ENCODE peak calls at places on chromosomes 12 and 14, in four cellular contexts. One of them, this sample, is unnamed.

GRCh38 chr12:105580841-105581352 is 250.4 kb downstream of the C12orf75 start:
- DNase-seq in K562: no peak
- DNase-seq in HepG2: no peak
- DNase-seq in GM12878: no peak
- DNase-seq in this sample: no peak

GRCh38 chr12:129903092-129903945 is 506 bp downstream of the TMEM132D start:
- DNase-seq in K562: no peak
- DNase-seq in HepG2: no peak
- DNase-seq in GM12878: no peak
- DNase-seq in this sample: no peak

GRCh38 chr12:1373887-1374286 is 220.5 kb downstream of the FBXL14 start:
- DNase-seq in K562: no peak
- DNase-seq in HepG2: no peak
- DNase-seq in GM12878: no peak
- DNase-seq in this sample: no peak

GRCh38 chr12:103680591-103681065 is 93.6 kb downstream of the STAB2 start:
- DNase-seq in K562: peak
- DNase-seq in HepG2: no peak
- DNase-seq in GM12878: no peak
- DNase-seq in this sample: no peak

GRCh38 chr12:70606001-70606400 is 31.2 kb downstream of the PTPRB start:
- DNase-seq in K562: no peak
- DNase-seq in HepG2: peak
- DNase-seq in GM12878: no peak
- DNase-seq in this sample: no peak

GRCh38 chr14:37013116-37013515 is 159.3 kb downstream of the SLC25A21 start:
- DNase-seq in K562: no peak
- DNase-seq in HepG2: no peak
- DNase-seq in GM12878: no peak
- DNase-seq in this sample: no peak

GRCh38 chr12:5796171-5797091 is 148.6 kb downstream of the ANO2 start:
- DNase-seq in K562: peak
- DNase-seq in HepG2: peak
- DNase-seq in GM12878: no peak
- DNase-seq in this sample: peak

GRCh38 chr12:106247731-106248176 is at the start of gene CKAP4:
- DNase-seq in K562: peak
- DNase-seq in HepG2: peak
- DNase-seq in GM12878: no peak
- DNase-seq in this sample: peak

GRCh38 chr12:84779169-84779568 is 133.4 kb downstream of the SLC6A15 start:
- DNase-seq in K562: no peak
- DNase-seq in HepG2: no peak
- DNase-seq in GM12878: no peak
- DNase-seq in this sample: no peak

GRCh38 chr12:34398706-34399630 is 376.7 kb downstream of the ALG10 start:
- DNase-seq in K562: peak
- DNase-seq in HepG2: no peak
- DNase-seq in GM12878: no peak
- DNase-seq in this sample: no peak

GRCh38 chr14:87181288-87181687 is 811.7 kb downstream of the GALC start:
- DNase-seq in K562: no peak
- DNase-seq in HepG2: no peak
- DNase-seq in GM12878: no peak
- DNase-seq in this sample: no peak

GRCh38 chr14:23237772-23238594 is at the start of gene RNF212B:
- DNase-seq in K562: peak
- DNase-seq in HepG2: peak
- DNase-seq in GM12878: no peak
- DNase-seq in this sample: peak

GRCh38 chr12:19757317-19757877 is 318.1 kb downstream of the AEBP2 start:
- DNase-seq in K562: no peak
- DNase-seq in HepG2: no peak
- DNase-seq in GM12878: peak
- DNase-seq in this sample: peak

GRCh38 chr14:70188292-70188607 is 501 bp downstream of the SLC8A3 start:
- DNase-seq in K562: no peak
- DNase-seq in HepG2: no peak
- DNase-seq in GM12878: no peak
- DNase-seq in this sample: no peak

GRCh38 chr14:105092912-105093425 is 27.7 kb upstream of the GPR132 start:
- DNase-seq in K562: peak
- DNase-seq in HepG2: no peak
- DNase-seq in GM12878: no peak
- DNase-seq in this sample: peak

GRCh38 chr12:126668961-126669360 is 1598.0 kb upstream of the TMEM132C start:
- DNase-seq in K562: no peak
- DNase-seq in HepG2: no peak
- DNase-seq in GM12878: no peak
- DNase-seq in this sample: no peak

GRCh38 chr14:72904218-72904617 is 10.3 kb upstream of the DPF3 start:
- DNase-seq in K562: no peak
- DNase-seq in HepG2: no peak
- DNase-seq in GM12878: no peak
- DNase-seq in this sample: no peak

GRCh38 chr12:79689477-79690155 is 1.1 kb downstream of the PAWR start:
- DNase-seq in K562: no peak
- DNase-seq in HepG2: peak
- DNase-seq in GM12878: no peak
- DNase-seq in this sample: peak

GRCh38 chr14:99261916-99262787 is 9.8 kb downstream of the BCL11B start:
- DNase-seq in K562: no peak
- DNase-seq in HepG2: no peak
- DNase-seq in GM12878: no peak
- DNase-seq in this sample: no peak
- TF ChIP-seq FOXK2 in K562: no peak
- TF ChIP-seq FOXK2 in HepG2: no peak
- TF ChIP-seq FOXK2 in GM12878: no peak
- TF ChIP-seq FOXK2 in this sample: no peak

GRCh38 chr12:95700316-95700785 is 90.2 kb downstream of the NTN4 start:
- DNase-seq in K562: no peak
- DNase-seq in HepG2: no peak
- DNase-seq in GM12878: peak
- DNase-seq in this sample: no peak

GRCh38 chr12:95695741-95696140 is 94.8 kb downstream of the NTN4 start:
- DNase-seq in K562: no peak
- DNase-seq in HepG2: no peak
- DNase-seq in GM12878: no peak
- DNase-seq in this sample: no peak

GRCh38 chr12:95701275-95701674 is 89.3 kb downstream of the NTN4 start:
- DNase-seq in K562: no peak
- DNase-seq in HepG2: no peak
- DNase-seq in GM12878: no peak
- DNase-seq in this sample: no peak

GRCh38 chr12:95701722-95702418 is 88.7 kb downstream of the NTN4 start:
- DNase-seq in K562: no peak
- DNase-seq in HepG2: no peak
- DNase-seq in GM12878: no peak
- DNase-seq in this sample: no peak

GRCh38 chr12:95699579-95699978 is 91.0 kb downstream of the NTN4 start:
- DNase-seq in K562: no peak
- DNase-seq in HepG2: no peak
- DNase-seq in GM12878: no peak
- DNase-seq in this sample: no peak
- TF ChIP-seq FOXM1 in K562: no peak
- TF ChIP-seq FOXM1 in HepG2: no peak
- TF ChIP-seq FOXM1 in GM12878: no peak
- TF ChIP-seq FOXM1 in this sample: no peak

GRCh38 chr14:64060648-64061096 is 207.9 kb downstream of the SYNE2 start:
- DNase-seq in K562: peak
- DNase-seq in HepG2: peak
- DNase-seq in GM12878: no peak
- DNase-seq in this sample: peak
- TF ChIP-seq FOXK2 in K562: no peak
- TF ChIP-seq FOXK2 in HepG2: no peak
- TF ChIP-seq FOXK2 in GM12878: no peak
- TF ChIP-seq FOXK2 in this sample: no peak

DNA sequence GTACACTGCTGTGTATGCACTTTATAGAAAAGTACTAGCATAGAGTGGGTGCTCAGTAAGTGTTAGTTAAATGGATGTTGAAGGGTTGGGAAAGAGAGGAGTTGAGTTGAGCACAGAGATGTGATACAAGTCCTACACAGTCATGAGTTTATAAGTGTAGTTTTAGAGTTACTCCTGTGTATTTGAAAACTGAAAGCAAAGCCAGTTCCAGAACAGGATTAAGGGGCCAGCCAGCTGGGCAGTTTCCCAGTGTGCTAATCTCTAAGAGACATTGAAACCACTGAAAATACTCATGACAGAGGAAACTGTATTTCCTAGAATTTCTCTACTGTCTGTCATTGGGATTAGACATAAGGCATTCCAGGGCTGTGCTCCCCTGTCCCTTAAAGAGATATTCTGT is 101.0 kb downstream of the DERA start:
- DNase-seq in K562: no peak
- DNase-seq in HepG2: no peak
- DNase-seq in GM12878: no peak
- DNase-seq in this sample: no peak
- TF ChIP-seq FOXM1 in K562: no peak
- TF ChIP-seq FOXM1 in HepG2: no peak
- TF ChIP-seq FOXM1 in GM12878: no peak
- TF ChIP-seq FOXM1 in this sample: no peak

GRCh38 chr12:65430571-65431306 is 152.3 kb downstream of the MSRB3 start:
- DNase-seq in K562: no peak
- DNase-seq in HepG2: peak
- DNase-seq in GM12878: no peak
- DNase-seq in this sample: no peak
- TF ChIP-seq FOXK2 in K562: no peak
- TF ChIP-seq FOXK2 in HepG2: no peak
- TF ChIP-seq FOXK2 in GM12878: no peak
- TF ChIP-seq FOXK2 in this sample: no peak